ENCODE peak calls at places on chromosomes 1 and 21, in ten cellular contexts. V is fibroblast of the aortic adventitia; M is GM04503; K is T-helper 1 cell; C is GM10248; F is NT2/D1; P is stimulated activated CD8-positive, alpha-beta memory T cell treated with anti-CD3 and anti-CD28 coated beads, Interleukin-12 subunit alpha, Interleukin-12 subunit beta, amount 100 ng/mL, for 1 hour; W is foreskin fibroblast; D is ACHN; Y is GM12892. X is an unnamed sample.

GRCh38 chr21:46003575-46004007 is 22.0 kb downstream of the COL6A1 start:
- DNase-seq in M (no peak), D (no peak), W (peak), Y (no peak), P (no peak), F (no peak), K (no peak), C (no peak), V (no peak), X (no peak)

GRCh38 chr1:176119549-176119948 is 87.5 kb downstream of the COP1 start:
- DNase-seq in D (peak), V (peak), K (no peak), P (no peak), Y (no peak), M (no peak), W (peak), F (no peak), C (peak), X (peak)

GRCh38 chr1:185170291-185170848 is 13.4 kb downstream of the SWT1 start:
- DNase-seq in D (peak), F (peak), C (peak), P (no peak), Y (peak), V (peak), M (peak), K (peak), W (peak), X (peak)

GRCh38 chr21:16239659-16240265 is 510.0 kb downstream of the USP25 start:
- DNase-seq in W (no peak), C (no peak), D (no peak), Y (no peak), M (no peak), P (no peak), F (no peak), K (no peak), V (no peak), X (no peak)

GRCh38 chr1:234550341-234551031 is 59.5 kb downstream of the IRF2BP2 start:
- DNase-seq in M (no peak), P (no peak), K (no peak), F (no peak), V (no peak), C (no peak), W (no peak), D (no peak), Y (no peak), X (no peak)

GRCh38 chr1:204463125-204464060 is 31.2 kb downstream of the PIK3C2B start:
- DNase-seq in W (no peak), D (no peak), C (no peak), P (no peak), F (no peak), Y (no peak), V (peak), M (no peak), K (no peak), X (no peak)

GRCh38 chr1:58769809-58770345 is 14.0 kb downstream of the JUN start:
- DNase-seq in W (no peak), F (no peak), K (no peak), M (no peak), V (peak), C (no peak), D (no peak), Y (no peak), P (no peak), X (peak)

GRCh38 chr1:186086583-186086982 is 288.5 kb downstream of the TPR start:
- DNase-seq in M (no peak), F (no peak), V (no peak), D (no peak), Y (no peak), P (no peak), W (no peak), K (no peak), C (no peak), X (no peak)

GRCh38 chr1:36653850-36654249 is 171.1 kb upstream of the CSF3R start:
- DNase-seq in V (peak), C (no peak), P (no peak), D (no peak), Y (no peak), K (no peak), F (no peak), W (peak), M (peak), X (peak)

GRCh38 chr1:153852170-153852569 is 70.6 kb downstream of the GATAD2B start:
- DNase-seq in M (no peak), P (no peak), D (no peak), V (no peak), C (no peak), F (no peak), K (no peak), W (no peak), Y (no peak), X (no peak)

GRCh38 chr1:32413507-32414185 is 19.4 kb upstream of the BSDC1 start:
- DNase-seq in Y (no peak), F (peak), K (peak), D (peak), W (peak), M (no peak), V (peak), P (peak), C (peak), X (peak)

GRCh38 chr1:106571109-106571508 is 485.4 kb upstream of the PRMT6 start:
- DNase-seq in D (no peak), Y (no peak), P (no peak), W (no peak), C (no peak), K (no peak), M (no peak), V (peak), F (no peak), X (no peak)

GRCh38 chr1:67336783-67337182 is 29.1 kb downstream of the IL12RB2 start:
- DNase-seq in C (no peak), W (no peak), V (no peak), M (no peak), Y (no peak), P (no peak), F (no peak), K (peak), D (no peak), X (no peak)

GRCh38 chr1:33343539-33343938 is 22.6 kb upstream of the A3GALT2 start:
- DNase-seq in F (no peak), K (no peak), P (no peak), C (no peak), D (no peak), W (peak), V (peak), Y (no peak), M (no peak), X (no peak)

GRCh38 chr1:205584732-205585131 is 47.1 kb downstream of the ELK4 start:
- DNase-seq in C (no peak), W (no peak), M (no peak), V (no peak), Y (no peak), D (no peak), K (no peak), F (no peak), P (no peak), X (no peak)